ENCODE peak calls at places on chromosomes 4 and X, in ten cellular contexts. H is Calu3, Q is thoracic aorta, F is BE2C, O is tibial nerve, X is psoas muscle, E is pancreas, C is endothelial cell, G is AG04450, N is ovary. I is an unnamed sample.

GRCh38 chr4:78247541-78248285 is 190.6 kb downstream of the FRAS1 start:
- DNase-seq in H (no peak), Q (no peak), F (no peak), O (no peak), X (no peak), E (no peak), C (no peak), G (no peak), N (no peak), I (no peak)

GRCh38 chr4:25845841-25846653 is 16.7 kb downstream of the SEL1L3 start:
- DNase-seq in H (no peak), Q (no peak), F (no peak), O (no peak), X (no peak), E (no peak), C (no peak), G (no peak), N (no peak), I (no peak)

GRCh38 chr4:118765399-118765798 is 70.5 kb downstream of the SEC24D start:
- DNase-seq in H (no peak), Q (no peak), F (no peak), O (peak), X (no peak), E (no peak), C (no peak), G (peak), N (no peak), I (peak)

GRCh38 chr4:52192697-52193096 is 141.6 kb downstream of the SPATA18 start:
- DNase-seq in H (no peak), Q (no peak), F (no peak), O (no peak), X (no peak), E (no peak), C (no peak), G (no peak), N (no peak), I (no peak)

GRCh38 chr4:11799182-11799581 is 370.5 kb upstream of the HS3ST1 start:
- DNase-seq in H (no peak), Q (no peak), F (no peak), O (no peak), X (no peak), E (no peak), C (no peak), G (no peak), N (no peak), I (no peak)

GRCh38 chrX:136067946-136068345 is 79.4 kb upstream of the FHL1 start:
- DNase-seq in H (no peak), Q (no peak), F (no peak), O (no peak), X (no peak), E (no peak), C (no peak), G (no peak), N (no peak), I (no peak)

GRCh38 chr4:41887821-41888699 is 47.2 kb upstream of the TMEM33 start:
- DNase-seq in H (peak), Q (no peak), F (peak), O (peak), X (peak), E (no peak), C (peak), G (peak), N (no peak), I (peak)

GRCh38 chr4:148563684-148564083 is 121.5 kb upstream of the NR3C2 start:
- DNase-seq in H (no peak), Q (no peak), F (no peak), O (no peak), X (no peak), E (no peak), C (no peak), G (no peak), N (no peak), I (no peak)

GRCh38 chr4:11720292-11720691 is 291.6 kb upstream of the HS3ST1 start:
- DNase-seq in H (peak), Q (no peak), F (no peak), O (peak), X (no peak), E (no peak), C (peak), G (no peak), N (no peak), I (peak)

GRCh38 chrX:77346859-77347258 is 100.3 kb upstream of the FGF16 start:
- DNase-seq in H (no peak), Q (no peak), F (no peak), O (no peak), X (no peak), E (no peak), C (no peak), G (no peak), N (no peak), I (no peak)

GRCh38 chr4:40190880-40191815 is 5.7 kb upstream of the RHOH start:
- DNase-seq in H (no peak), Q (no peak), F (no peak), O (no peak), X (no peak), E (no peak), C (no peak), G (no peak), N (no peak), I (no peak)

GRCh38 chr4:132180020-132180427 is 969.1 kb upstream of the PCDH10 start:
- DNase-seq in H (no peak), Q (no peak), F (no peak), O (no peak), X (no peak), E (no peak), C (no peak), G (peak), N (no peak), I (peak)

GRCh38 chr4:106473515-106473914 is 104.9 kb upstream of the GIMD1 start:
- DNase-seq in H (no peak), Q (no peak), F (no peak), O (no peak), X (no peak), E (no peak), C (no peak), G (no peak), N (no peak), I (no peak)

GRCh38 chr4:47315346-47315745 is 148.2 kb downstream of the COMMD8 start:
- DNase-seq in H (no peak), Q (no peak), F (no peak), O (no peak), X (no peak), E (no peak), C (no peak), G (no peak), N (no peak), I (peak)

GRCh38 chr4:1406946-1407656 is 859 bp upstream of the NKX1-1 start:
- DNase-seq in H (no peak), Q (no peak), F (no peak), O (no peak), X (no peak), E (no peak), C (no peak), G (no peak), N (no peak), I (no peak)

GRCh38 chr4:62408467-62408866 is 1208.3 kb downstream of the ADGRL3 start:
- DNase-seq in H (no peak), Q (no peak), F (no peak), O (no peak), X (no peak), E (no peak), C (no peak), G (no peak), N (no peak), I (no peak)

GRCh38 chrX:148290041-148290440 is 210.4 kb upstream of the AFF2 start:
- DNase-seq in H (no peak), Q (no peak), F (no peak), O (no peak), X (no peak), E (no peak), C (no peak), G (no peak), N (no peak), I (no peak)

GRCh38 chr4:103359900-103360299 is 161.8 kb upstream of the CENPE start:
- DNase-seq in H (no peak), Q (no peak), F (no peak), O (no peak), X (no peak), E (no peak), C (no peak), G (no peak), N (no peak), I (no peak)

GRCh38 chr4:128527356-128527755 is 239.7 kb upstream of the PGRMC2 start:
- DNase-seq in H (no peak), Q (no peak), F (no peak), O (no peak), X (no peak), E (no peak), C (no peak), G (no peak), N (no peak), I (no peak)

GRCh38 chrX:40105791-40106676 is 8.3 kb upstream of the BCOR start:
- DNase-seq in H (peak), Q (no peak), F (peak), O (peak), X (peak), E (peak), C (peak), G (no peak), N (peak), I (peak)

GRCh38 chrX:22165732-22166457 is 106.8 kb upstream of the CBLL2 start:
- DNase-seq in H (no peak), Q (no peak), F (no peak), O (no peak), X (no peak), E (no peak), C (no peak), G (no peak), N (no peak), I (no peak)

GRCh38 chrX:42219231-42219630 is 295.9 kb upstream of the CASK start:
- DNase-seq in H (no peak), Q (no peak), F (no peak), O (no peak), X (no peak), E (no peak), C (no peak), G (no peak), N (no peak), I (peak)

GRCh38 chr4:92996533-92996932 is 692.8 kb downstream of the GRID2 start:
- DNase-seq in H (no peak), Q (no peak), F (no peak), O (no peak), X (no peak), E (no peak), C (no peak), G (no peak), N (no peak), I (no peak)

GRCh38 chr4:179123079-179123478 is 1680.8 kb upstream of the AGA start:
- DNase-seq in H (no peak), Q (no peak), F (no peak), O (no peak), X (no peak), E (no peak), C (no peak), G (no peak), N (no peak), I (no peak)

GRCh38 chr4:183250831-183251230 is 69.2 kb downstream of the CLDN22 start:
- DNase-seq in H (no peak), Q (no peak), F (no peak), O (no peak), X (no peak), E (no peak), C (no peak), G (no peak), N (no peak), I (no peak)

GRCh38 chr4:76430519-76431388 is 4.3 kb upstream of the SHROOM3 start:
- DNase-seq in H (peak), Q (no peak), F (peak), O (peak), X (no peak), E (no peak), C (no peak), G (peak), N (no peak), I (peak)

GRCh38 chrX:87788976-87789375 is 271.4 kb downstream of the KLHL4 start:
- DNase-seq in H (no peak), Q (no peak), F (no peak), O (no peak), X (no peak), E (no peak), C (no peak), G (no peak), N (no peak), I (no peak)

GRCh38 chr4:98170035-98170434 is 26.8 kb upstream of the STPG2 start:
- DNase-seq in H (no peak), Q (no peak), F (no peak), O (no peak), X (no peak), E (no peak), C (no peak), G (no peak), N (no peak), I (no peak)

DNA sequence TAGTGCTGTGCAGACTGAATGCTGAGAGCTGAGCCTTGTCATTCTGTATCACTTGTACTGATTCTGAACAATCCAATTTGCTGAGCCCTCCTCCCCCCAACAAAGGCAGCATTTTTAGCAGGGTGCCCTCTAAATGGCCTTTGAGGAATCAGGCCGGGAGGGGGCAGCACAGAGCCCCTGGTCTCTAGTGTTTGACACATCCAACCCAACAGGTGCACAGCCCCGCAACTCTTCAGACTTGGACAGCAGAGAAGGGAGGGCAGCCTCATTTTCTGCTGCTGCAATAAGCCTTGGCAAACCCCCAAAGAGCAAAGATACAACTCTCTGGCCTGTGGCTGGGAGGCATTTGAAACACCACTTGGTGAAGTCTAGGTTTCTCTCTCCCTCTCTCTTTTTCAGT is 3.4 kb downstream of the ATP1B4 start:
- DNase-seq in H (peak), Q (peak), F (peak), O (no peak), X (peak), E (peak), C (peak), G (no peak), N (peak), I (peak)
- TF ChIP-seq CTCF in H (peak), Q (no peak), F (peak), O (peak), X (peak), E (peak), C (peak), G (peak), N (no peak), I (peak)

DNA sequence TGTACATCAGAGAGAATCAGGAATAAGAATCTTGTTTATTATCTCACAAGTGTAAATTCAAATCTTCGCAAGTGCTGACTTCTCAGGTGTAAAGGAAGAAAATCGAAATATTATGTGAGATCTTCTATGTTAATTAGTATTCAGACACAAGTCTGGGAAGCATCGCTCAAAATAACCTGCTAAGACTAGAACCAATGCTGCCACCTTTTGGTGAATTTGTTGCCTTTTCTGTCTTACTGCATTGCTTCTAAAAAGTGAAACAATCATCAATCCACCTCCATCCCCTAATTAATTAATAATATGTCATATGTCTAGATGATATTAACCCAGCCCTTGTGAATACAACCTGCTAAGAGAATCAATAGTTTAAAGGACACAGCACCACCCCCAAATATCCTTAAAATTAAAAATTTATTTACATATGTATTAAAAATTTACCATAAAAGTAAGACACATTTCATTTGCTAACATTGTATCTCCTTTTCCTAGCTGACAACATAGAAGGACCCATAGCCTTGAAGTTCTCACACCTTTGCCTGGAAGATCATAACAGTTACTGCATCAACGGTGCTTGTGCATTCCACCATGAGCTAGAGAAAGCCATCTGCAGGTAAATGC is 3.5 kb downstream of the EPGN start:
- DNase-seq in H (peak), Q (no peak), F (peak), O (peak), X (no peak), E (peak), C (peak), G (peak), N (no peak), I (peak)
- TF ChIP-seq CTCF in H (peak), Q (peak), F (peak), O (peak), X (peak), E (peak), C (peak), G (peak), N (no peak), I (peak)

GRCh38 chr4:134865675-134866074 is 664.1 kb upstream of the PABPC4L start:
- DNase-seq in H (no peak), Q (no peak), F (no peak), O (no peak), X (no peak), E (no peak), C (no peak), G (no peak), N (no peak), I (no peak)
- TF ChIP-seq CTCF in H (no peak), Q (no peak), F (peak), O (no peak), X (no peak), E (no peak), C (no peak), G (peak), N (no peak), I (no peak)

GRCh38 chr4:8000247-8000646 is 60.6 kb upstream of the AFAP1 start:
- DNase-seq in H (no peak), Q (no peak), F (no peak), O (no peak), X (no peak), E (no peak), C (no peak), G (no peak), N (no peak), I (no peak)

GRCh38 chr4:8001564-8002355 is 62.1 kb upstream of the AFAP1 start:
- DNase-seq in H (no peak), Q (no peak), F (no peak), O (no peak), X (peak), E (no peak), C (no peak), G (no peak), N (no peak), I (no peak)

GRCh38 chr4:7999279-7999678 is 59.6 kb upstream of the AFAP1 start:
- DNase-seq in H (no peak), Q (no peak), F (no peak), O (no peak), X (no peak), E (no peak), C (no peak), G (no peak), N (no peak), I (no peak)

GRCh38 chr4:7999695-8000094 is 60.0 kb upstream of the AFAP1 start:
- DNase-seq in H (no peak), Q (no peak), F (no peak), O (no peak), X (peak), E (no peak), C (no peak), G (no peak), N (no peak), I (no peak)

GRCh38 chr4:8000721-8001491 is 61.2 kb upstream of the AFAP1 start:
- DNase-seq in H (no peak), Q (no peak), F (no peak), O (no peak), X (no peak), E (no peak), C (no peak), G (no peak), N (no peak), I (no peak)
- TF ChIP-seq CTCF in H (no peak), Q (no peak), F (no peak), O (no peak), X (no peak), E (no peak), C (no peak), G (no peak), N (no peak), I (no peak)

GRCh38 chrX:17644001-17644400 is 93.3 kb upstream of the SCML1 start:
- DNase-seq in H (no peak), Q (no peak), F (no peak), O (no peak), X (no peak), E (no peak), C (no peak), G (no peak), N (no peak), I (no peak)
- TF ChIP-seq CTCF in H (no peak), Q (no peak), F (no peak), O (no peak), X (no peak), E (no peak), C (no peak), G (no peak), N (no peak), I (no peak)

GRCh38 chr4:139606600-139607301 is 50.7 kb upstream of the SETD7 start:
- DNase-seq in H (no peak), Q (no peak), F (no peak), O (peak), X (no peak), E (no peak), C (no peak), G (no peak), N (no peak), I (peak)
- TF ChIP-seq CTCF in H (no peak), Q (peak), F (no peak), O (no peak), X (peak), E (no peak), C (no peak), G (no peak), N (no peak), I (no peak)

DNA sequence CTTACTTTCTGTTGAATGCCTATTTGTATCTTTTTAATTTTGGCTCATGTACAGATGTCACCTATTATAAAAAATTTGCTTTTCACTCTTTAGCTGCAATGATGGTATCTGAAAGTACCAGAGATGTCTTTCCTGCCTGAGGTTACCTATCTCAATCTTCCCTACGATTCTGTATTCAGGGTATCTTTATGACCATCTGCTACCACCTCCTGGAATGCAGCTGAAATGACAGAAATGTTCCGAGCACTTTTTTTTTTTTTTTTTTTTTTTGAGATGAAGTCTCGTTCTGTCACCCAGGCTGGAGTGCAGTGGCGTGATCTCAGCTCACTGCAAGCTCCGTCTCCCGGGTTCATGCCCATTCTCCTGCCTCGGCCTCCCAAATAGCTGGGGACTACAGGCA is 136.4 kb downstream of the REPS2 start:
- DNase-seq in H (no peak), Q (no peak), F (no peak), O (no peak), X (no peak), E (no peak), C (no peak), G (no peak), N (no peak), I (no peak)
- TF ChIP-seq CTCF in H (no peak), Q (no peak), F (no peak), O (no peak), X (no peak), E (no peak), C (no peak), G (peak), N (no peak), I (no peak)

DNA sequence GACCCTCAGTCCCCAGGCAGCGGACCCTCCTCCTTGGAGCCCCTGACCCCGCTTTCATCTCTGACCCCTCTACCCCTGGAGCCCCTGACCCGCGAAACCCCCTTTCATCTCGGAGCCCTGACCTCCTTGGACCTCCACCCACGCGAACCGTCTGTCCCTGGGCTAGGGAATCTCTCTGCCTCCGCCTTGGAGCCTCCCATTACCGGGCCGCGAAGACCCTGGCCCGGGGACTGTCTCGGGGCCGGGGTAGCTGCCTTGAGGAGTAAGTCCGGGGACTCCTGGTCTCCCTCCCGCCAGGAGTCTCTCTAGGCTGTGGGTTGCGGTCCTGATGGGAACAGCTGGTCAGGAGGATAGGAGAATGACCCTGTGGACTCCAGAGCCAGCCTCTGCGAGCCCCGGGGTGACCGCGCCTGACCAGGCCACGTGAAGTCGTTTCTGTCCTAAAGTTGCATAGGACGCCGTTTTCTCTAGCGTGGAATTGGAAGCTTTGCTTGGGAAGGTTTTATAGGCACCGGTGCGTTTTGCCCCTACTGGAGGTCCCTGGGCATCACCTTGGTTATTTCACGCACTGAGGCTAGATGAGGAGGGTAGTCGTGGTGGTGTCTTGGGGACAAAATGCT is 824 bp downstream of the TBC1D14 start:
- DNase-seq in H (peak), Q (no peak), F (no peak), O (no peak), X (no peak), E (no peak), C (no peak), G (no peak), N (no peak), I (no peak)
- TF ChIP-seq CTCF in H (peak), Q (peak), F (peak), O (no peak), X (no peak), E (no peak), C (no peak), G (peak), N (no peak), I (peak)

I was measured in cardiac muscle cell.